ENCODE peak calls at places on chromosomes 7 and 10, in five cellular contexts. One of them, this sample, is unnamed.

GRCh38 chr10:14325325-14325955 is 5.3 kb downstream of the FRMD4A start:
- DNase-seq in fibroblast of pulmonary artery: peak
- DNase-seq in foreskin fibroblast: no peak
- DNase-seq in MG63: no peak
- DNase-seq in psoas muscle: no peak
- DNase-seq in this sample: peak

GRCh38 chr10:99630439-99630838 is 10.2 kb upstream of the SLC25A28 start:
- DNase-seq in MG63: no peak
- DNase-seq in fibroblast of pulmonary artery: peak
- DNase-seq in foreskin fibroblast: peak
- DNase-seq in psoas muscle: no peak
- DNase-seq in this sample: peak

GRCh38 chr7:150994141-150994837 is 3.5 kb downstream of the NOS3 start:
- DNase-seq in psoas muscle: no peak
- DNase-seq in fibroblast of pulmonary artery: peak
- DNase-seq in MG63: no peak
- DNase-seq in foreskin fibroblast: no peak
- DNase-seq in this sample: no peak

GRCh38 chr7:45258533-45259226 is 101.1 kb downstream of the RAMP3 start:
- DNase-seq in fibroblast of pulmonary artery: no peak
- DNase-seq in MG63: no peak
- DNase-seq in foreskin fibroblast: no peak
- DNase-seq in psoas muscle: no peak
- DNase-seq in this sample: no peak

GRCh38 chr7:44634839-44635591 is 28.6 kb downstream of the OGDH start:
- DNase-seq in fibroblast of pulmonary artery: no peak
- DNase-seq in MG63: no peak
- DNase-seq in psoas muscle: no peak
- DNase-seq in foreskin fibroblast: no peak
- DNase-seq in this sample: no peak

GRCh38 chr10:2214035-2214434 is 476.7 kb upstream of the ADARB2 start:
- DNase-seq in psoas muscle: no peak
- DNase-seq in foreskin fibroblast: no peak
- DNase-seq in fibroblast of pulmonary artery: peak
- DNase-seq in MG63: no peak
- DNase-seq in this sample: no peak

GRCh38 chr7:36202347-36202896 is 49.4 kb downstream of the EEPD1 start:
- DNase-seq in MG63: no peak
- DNase-seq in psoas muscle: no peak
- DNase-seq in fibroblast of pulmonary artery: no peak
- DNase-seq in foreskin fibroblast: no peak
- DNase-seq in this sample: no peak

GRCh38 chr10:29007370-29007747 is 281.5 kb upstream of the LYZL1 start:
- DNase-seq in foreskin fibroblast: no peak
- DNase-seq in psoas muscle: no peak
- DNase-seq in MG63: no peak
- DNase-seq in fibroblast of pulmonary artery: no peak
- DNase-seq in this sample: no peak

GRCh38 chr10:94085766-94086437 is 92.2 kb downstream of the PLCE1 start:
- DNase-seq in fibroblast of pulmonary artery: no peak
- DNase-seq in foreskin fibroblast: no peak
- DNase-seq in MG63: no peak
- DNase-seq in psoas muscle: no peak
- DNase-seq in this sample: no peak

GRCh38 chr7:6536262-6536770 is 14.9 kb downstream of the GRID2IP start:
- DNase-seq in psoas muscle: no peak
- DNase-seq in foreskin fibroblast: no peak
- DNase-seq in fibroblast of pulmonary artery: no peak
- DNase-seq in MG63: no peak
- DNase-seq in this sample: no peak

GRCh38 chr7:70711441-70711840 is 420.5 kb upstream of the GALNT17 start:
- DNase-seq in MG63: no peak
- DNase-seq in psoas muscle: no peak
- DNase-seq in fibroblast of pulmonary artery: no peak
- DNase-seq in foreskin fibroblast: no peak
- DNase-seq in this sample: no peak

GRCh38 chr7:131066635-131067034 is 261.0 kb upstream of the MKLN1 start:
- DNase-seq in psoas muscle: no peak
- DNase-seq in fibroblast of pulmonary artery: peak
- DNase-seq in foreskin fibroblast: no peak
- DNase-seq in MG63: no peak
- DNase-seq in this sample: no peak

GRCh38 chr10:90751107-90751997 is 106.5 kb downstream of the HTR7 start:
- DNase-seq in fibroblast of pulmonary artery: peak
- DNase-seq in psoas muscle: no peak
- DNase-seq in MG63: peak
- DNase-seq in foreskin fibroblast: peak
- DNase-seq in this sample: peak

GRCh38 chr7:132643302-132643701 is 67.0 kb upstream of the PLXNA4 start:
- DNase-seq in psoas muscle: no peak
- DNase-seq in fibroblast of pulmonary artery: no peak
- DNase-seq in foreskin fibroblast: no peak
- DNase-seq in MG63: no peak
- DNase-seq in this sample: no peak

GRCh38 chr10:131072651-131073468 is 238.7 kb downstream of the TCERG1L start:
- DNase-seq in foreskin fibroblast: no peak
- DNase-seq in psoas muscle: no peak
- DNase-seq in fibroblast of pulmonary artery: no peak
- DNase-seq in MG63: no peak
- DNase-seq in this sample: no peak

GRCh38 chr10:92800122-92800521 is 48.2 kb upstream of the EXOC6 start:
- DNase-seq in fibroblast of pulmonary artery: no peak
- DNase-seq in foreskin fibroblast: no peak
- DNase-seq in psoas muscle: no peak
- DNase-seq in MG63: no peak
- DNase-seq in this sample: no peak

GRCh38 chr10:33179056-33179455 is 155.4 kb downstream of the NRP1 start:
- DNase-seq in fibroblast of pulmonary artery: no peak
- DNase-seq in foreskin fibroblast: no peak
- DNase-seq in psoas muscle: no peak
- DNase-seq in MG63: no peak
- DNase-seq in this sample: no peak

GRCh38 chr7:157693071-157693520 is 356.3 kb downstream of the DNAJB6 start:
- DNase-seq in psoas muscle: no peak
- DNase-seq in fibroblast of pulmonary artery: no peak
- DNase-seq in foreskin fibroblast: no peak
- DNase-seq in MG63: no peak
- DNase-seq in this sample: no peak

GRCh38 chr7:157513162-157513621 is 176.4 kb downstream of the DNAJB6 start:
- DNase-seq in psoas muscle: no peak
- DNase-seq in foreskin fibroblast: no peak
- DNase-seq in fibroblast of pulmonary artery: no peak
- DNase-seq in MG63: no peak
- DNase-seq in this sample: no peak

GRCh38 chr7:74203157-74203556 is 6.6 kb upstream of the LAT2 start:
- DNase-seq in psoas muscle: no peak
- DNase-seq in fibroblast of pulmonary artery: peak
- DNase-seq in foreskin fibroblast: peak
- DNase-seq in MG63: peak
- DNase-seq in this sample: no peak

GRCh38 chr10:24680647-24681475 is 42.8 kb downstream of the ARHGAP21 start:
- DNase-seq in MG63: no peak
- DNase-seq in foreskin fibroblast: no peak
- DNase-seq in fibroblast of pulmonary artery: peak
- DNase-seq in psoas muscle: no peak
- DNase-seq in this sample: peak

GRCh38 chr7:80347173-80347572 is 164.7 kb downstream of the GNAT3 start:
- DNase-seq in MG63: no peak
- DNase-seq in fibroblast of pulmonary artery: peak
- DNase-seq in psoas muscle: no peak
- DNase-seq in foreskin fibroblast: no peak
- DNase-seq in this sample: no peak

GRCh38 chr7:80439894-80440811 is 71.7 kb downstream of the GNAT3 start:
- DNase-seq in MG63: peak
- DNase-seq in foreskin fibroblast: peak
- DNase-seq in psoas muscle: no peak
- DNase-seq in fibroblast of pulmonary artery: peak
- DNase-seq in this sample: no peak

GRCh38 chr10:93616844-93617360 is 4.6 kb downstream of the PDE6C start:
- DNase-seq in foreskin fibroblast: no peak
- DNase-seq in MG63: no peak
- DNase-seq in fibroblast of pulmonary artery: no peak
- DNase-seq in psoas muscle: no peak
- DNase-seq in this sample: no peak

GRCh38 chr10:132363921-132364593 is 32.1 kb downstream of the LRRC27 start:
- DNase-seq in foreskin fibroblast: no peak
- DNase-seq in MG63: no peak
- DNase-seq in fibroblast of pulmonary artery: peak
- DNase-seq in psoas muscle: no peak
- DNase-seq in this sample: peak

GRCh38 chr7:118054529-118054928 is 129.4 kb upstream of the LSM8 start:
- DNase-seq in fibroblast of pulmonary artery: no peak
- DNase-seq in MG63: no peak
- DNase-seq in foreskin fibroblast: no peak
- DNase-seq in psoas muscle: no peak
- DNase-seq in this sample: no peak

GRCh38 chr10:33248638-33249037 is 85.8 kb downstream of the NRP1 start:
- DNase-seq in fibroblast of pulmonary artery: peak
- DNase-seq in foreskin fibroblast: peak
- DNase-seq in psoas muscle: no peak
- DNase-seq in MG63: peak
- DNase-seq in this sample: no peak

GRCh38 chr7:67856046-67856445 is 859.4 kb downstream of the TYW1 start:
- DNase-seq in fibroblast of pulmonary artery: no peak
- DNase-seq in foreskin fibroblast: no peak
- DNase-seq in MG63: no peak
- DNase-seq in psoas muscle: no peak
- DNase-seq in this sample: no peak

DNA sequence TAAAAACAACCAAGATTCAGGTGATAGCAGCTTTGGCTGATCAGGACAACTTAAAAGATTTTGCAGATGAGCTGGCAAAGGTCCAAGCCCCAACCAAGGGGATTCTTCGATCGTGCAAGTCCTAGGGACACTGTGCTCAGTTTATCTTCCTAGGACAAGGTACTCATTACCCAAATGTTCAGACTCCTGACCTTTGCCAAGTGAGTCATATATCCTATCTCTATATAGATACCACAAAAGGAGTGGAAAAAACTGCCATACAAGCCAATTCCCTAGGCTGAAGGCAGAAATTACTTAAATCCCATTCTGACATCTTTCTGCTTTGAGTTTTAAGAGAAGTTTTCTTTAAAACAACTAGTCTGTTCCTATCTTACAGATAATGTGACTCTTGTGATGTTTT is 142.5 kb upstream of the ASAH2 start:
- DNase-seq in foreskin fibroblast: no peak
- DNase-seq in MG63: no peak
- DNase-seq in psoas muscle: no peak
- DNase-seq in fibroblast of pulmonary artery: peak
- DNase-seq in this sample: peak
- H3K4me3 ChIP-seq in foreskin fibroblast: no peak
- H3K4me3 ChIP-seq in MG63: no peak
- H3K4me3 ChIP-seq in psoas muscle: no peak
- H3K4me3 ChIP-seq in fibroblast of pulmonary artery: no peak
- H3K4me3 ChIP-seq in this sample: no peak

GRCh38 chr10:124523301-124523871 is 61.8 kb downstream of the LHPP start:
- DNase-seq in MG63: no peak
- DNase-seq in fibroblast of pulmonary artery: peak
- DNase-seq in psoas muscle: no peak
- DNase-seq in foreskin fibroblast: no peak
- DNase-seq in this sample: no peak
- H3K4me3 ChIP-seq in MG63: no peak
- H3K4me3 ChIP-seq in fibroblast of pulmonary artery: no peak
- H3K4me3 ChIP-seq in psoas muscle: peak
- H3K4me3 ChIP-seq in foreskin fibroblast: no peak
- H3K4me3 ChIP-seq in this sample: no peak

DNA sequence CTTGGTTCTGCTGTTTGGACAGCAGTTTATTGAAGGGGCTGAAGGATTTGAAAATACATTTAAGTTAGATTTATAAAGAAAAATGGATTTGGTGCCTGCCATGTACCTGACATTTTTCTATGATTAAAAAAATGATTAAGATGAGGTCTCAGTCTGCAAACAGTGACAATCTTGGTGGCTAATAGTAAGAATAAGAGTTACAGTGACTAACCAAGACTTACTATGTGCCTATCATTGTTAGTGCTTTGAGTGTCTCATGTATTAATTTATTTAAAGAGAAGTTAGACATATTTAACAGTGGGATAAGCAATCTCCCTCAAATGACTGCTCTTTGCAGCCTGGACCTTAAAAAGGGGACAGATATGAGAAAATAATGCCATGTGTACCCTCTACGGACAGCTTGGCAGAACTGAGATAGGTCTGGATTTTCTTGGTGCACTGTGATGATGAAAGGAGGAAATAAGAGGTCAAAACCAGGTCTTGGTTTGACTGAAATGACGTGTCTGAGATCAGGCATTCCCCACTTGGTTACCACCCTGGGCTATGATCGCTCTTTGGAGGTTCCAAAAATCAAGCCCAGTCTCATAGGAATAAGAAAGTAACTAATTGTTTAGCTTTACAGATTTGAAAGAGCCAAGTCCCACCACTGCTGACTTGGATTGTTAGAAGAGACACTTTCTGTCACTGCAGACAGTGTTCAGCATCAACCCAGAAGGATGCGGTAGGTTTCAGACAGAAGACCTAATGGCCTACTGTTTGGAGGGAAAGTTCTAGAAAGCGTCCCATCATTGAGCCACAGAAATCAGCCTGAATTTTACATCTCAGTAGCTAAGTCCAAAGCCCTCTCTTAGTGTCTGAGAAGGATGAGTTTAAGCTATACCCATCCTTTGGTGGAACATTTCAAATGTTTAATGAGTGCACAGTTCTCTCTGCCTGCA is 2.1 kb downstream of the CASP7 start:
- DNase-seq in fibroblast of pulmonary artery: peak
- DNase-seq in foreskin fibroblast: no peak
- DNase-seq in MG63: no peak
- DNase-seq in psoas muscle: no peak
- DNase-seq in this sample: no peak
- H3K4me3 ChIP-seq in fibroblast of pulmonary artery: no peak
- H3K4me3 ChIP-seq in foreskin fibroblast: no peak
- H3K4me3 ChIP-seq in MG63: no peak
- H3K4me3 ChIP-seq in psoas muscle: peak
- H3K4me3 ChIP-seq in this sample: no peak

DNA sequence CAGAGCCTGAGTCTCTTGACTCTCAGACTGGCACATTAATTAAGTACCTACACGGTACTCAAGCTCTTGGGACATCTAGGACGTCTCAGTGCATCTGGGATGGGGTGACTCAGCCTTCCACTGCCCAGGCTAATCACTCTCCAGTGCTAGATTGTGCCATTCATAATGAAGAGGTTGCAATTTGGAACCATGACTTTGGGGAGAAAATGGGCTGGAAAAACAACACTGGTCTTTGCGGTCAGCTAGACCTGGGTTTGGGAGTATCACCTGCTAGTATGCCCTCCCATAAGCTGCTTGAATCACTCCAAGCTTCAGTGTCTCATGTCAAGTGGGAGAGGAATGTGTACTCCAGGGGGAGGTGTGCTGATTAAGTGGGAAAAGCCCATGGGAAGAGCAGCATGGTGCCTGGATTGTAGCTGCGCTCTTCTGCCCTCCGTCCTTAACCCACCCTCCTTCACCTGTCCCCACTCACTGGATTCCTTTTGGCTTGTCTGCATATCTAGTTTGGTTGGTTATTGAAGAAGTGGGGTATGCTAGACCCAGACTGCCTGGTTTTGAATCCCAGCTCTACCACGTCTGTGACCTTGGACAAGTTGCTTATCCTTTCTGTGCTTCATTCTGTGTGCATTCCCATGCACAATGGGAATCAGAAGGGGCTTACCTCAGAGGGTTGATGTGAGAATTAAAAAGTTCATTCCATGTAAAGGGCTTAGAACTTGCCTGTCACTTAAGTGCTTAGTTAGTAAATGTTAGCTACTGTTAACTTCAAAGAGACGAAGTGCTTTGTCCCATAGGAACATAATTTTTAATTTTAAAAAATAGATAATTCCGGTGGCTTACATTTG is 3.8 kb downstream of the NFE2L3 start:
- DNase-seq in psoas muscle: no peak
- DNase-seq in foreskin fibroblast: peak
- DNase-seq in MG63: peak
- DNase-seq in fibroblast of pulmonary artery: peak
- DNase-seq in this sample: no peak
- H3K4me3 ChIP-seq in psoas muscle: peak
- H3K4me3 ChIP-seq in foreskin fibroblast: peak
- H3K4me3 ChIP-seq in MG63: peak
- H3K4me3 ChIP-seq in fibroblast of pulmonary artery: peak
- H3K4me3 ChIP-seq in this sample: no peak

This sample was measured in Caco-2.